ENCODE peak calls at places on chromosomes 2 and 18, in nine cellular contexts. M is OCI-M1, N is left ventricle myocardium superior, L is retina, W is small intestine, J is ovary, D is ureter, V is GM04504, O is A673. Q is an unnamed sample.

GRCh38 chr2:9221223-9221622 is 14.6 kb downstream of the ASAP2 start:
- DNase-seq in O (no peak), L (no peak), M (no peak), V (no peak), D (peak), N (peak), W (no peak), J (no peak), Q (no peak)

GRCh38 chr2:58042486-58042970 is 4.1 kb upstream of the VRK2 start:
- DNase-seq in D (no peak), W (peak), M (peak), L (no peak), V (peak), N (no peak), O (peak), J (no peak), Q (no peak)

GRCh38 chr2:203873921-203874631 is 6.5 kb downstream of the CTLA4 start:
- DNase-seq in D (no peak), L (no peak), M (no peak), V (no peak), J (no peak), W (no peak), N (no peak), O (no peak), Q (no peak)

GRCh38 chr2:70978388-70979357 is at the start of gene ANKRD53:
- DNase-seq in W (peak), L (peak), O (no peak), N (peak), M (no peak), D (no peak), J (peak), V (no peak), Q (peak)

GRCh38 chr2:218217366-218218309 is 649 bp downstream of the ARPC2 start:
- DNase-seq in J (peak), M (peak), O (peak), L (peak), W (peak), D (peak), V (no peak), N (peak), Q (peak)

GRCh38 chr2:95275601-95276243 is 1.5 kb downstream of the PROM2 start:
- DNase-seq in M (no peak), O (no peak), D (peak), W (peak), L (no peak), N (no peak), J (no peak), V (no peak), Q (peak)

GRCh38 chr18:398866-399637 is 101.4 kb downstream of the COLEC12 start:
- DNase-seq in V (no peak), M (no peak), D (no peak), W (no peak), O (no peak), J (no peak), N (no peak), L (peak), Q (no peak)

GRCh38 chr2:12006841-12007240 is 260.4 kb downstream of the LPIN1 start:
- DNase-seq in J (no peak), N (no peak), W (no peak), M (peak), D (no peak), O (peak), L (peak), V (no peak), Q (peak)

GRCh38 chr2:9306910-9307309 is 100.3 kb downstream of the ASAP2 start:
- DNase-seq in J (no peak), M (no peak), W (no peak), N (no peak), V (no peak), D (peak), O (no peak), L (peak), Q (no peak)

GRCh38 chr2:118774458-118775133 is 72.9 kb downstream of the EN1 start:
- DNase-seq in M (peak), W (peak), L (peak), J (peak), D (no peak), V (no peak), N (peak), O (peak), Q (peak)

GRCh38 chr2:196077821-196078220 is 9.2 kb upstream of the DNAH7 start:
- DNase-seq in L (no peak), O (no peak), N (no peak), M (no peak), J (no peak), V (no peak), D (no peak), W (no peak), Q (no peak)

GRCh38 chr18:57925706-57926105 is 118.3 kb upstream of the NEDD4L start:
- DNase-seq in J (no peak), W (no peak), L (no peak), N (no peak), D (no peak), O (peak), V (no peak), M (no peak), Q (no peak)

GRCh38 chr2:217222511-217222910 is 362.6 kb upstream of the TNP1 start:
- DNase-seq in M (peak), O (no peak), W (no peak), N (no peak), V (no peak), L (no peak), D (no peak), J (no peak), Q (no peak)

GRCh38 chr2:175605989-175606841 is 395.9 kb downstream of the LNPK start:
- DNase-seq in D (no peak), O (peak), W (peak), V (peak), J (no peak), M (no peak), L (no peak), N (no peak), Q (no peak)

GRCh38 chr2:203021986-203022385 is 7.3 kb downstream of the NBEAL1 start:
- DNase-seq in W (peak), J (no peak), V (no peak), O (no peak), L (no peak), D (no peak), M (peak), N (no peak), Q (no peak)

GRCh38 chr2:40103590-40103989 is 324.5 kb upstream of the THUMPD2 start:
- DNase-seq in N (no peak), J (no peak), M (no peak), D (no peak), O (no peak), L (no peak), W (no peak), V (no peak), Q (no peak)

GRCh38 chr18:58299135-58299473 is 255.1 kb downstream of the NEDD4L start:
- DNase-seq in J (no peak), O (no peak), V (no peak), L (no peak), M (no peak), D (no peak), N (no peak), W (no peak), Q (no peak)

GRCh38 chr2:233980955-233981555 is 63.9 kb downstream of the TRPM8 start:
- DNase-seq in D (no peak), W (no peak), O (no peak), V (no peak), N (no peak), J (no peak), L (no peak), M (no peak), Q (no peak)

GRCh38 chr2:200356306-200356705 is 49.8 kb downstream of the SPATS2L start:
- DNase-seq in L (no peak), J (no peak), W (no peak), O (no peak), M (no peak), N (no peak), D (no peak), V (no peak), Q (no peak)

GRCh38 chr2:169107645-169108044 is 38.3 kb downstream of the DHRS9 start:
- DNase-seq in J (no peak), O (no peak), V (no peak), D (no peak), M (peak), W (peak), N (no peak), L (no peak), Q (no peak)

GRCh38 chr2:104337869-104338268 is 516.0 kb upstream of the POU3F3 start:
- DNase-seq in M (no peak), D (no peak), O (no peak), L (no peak), V (no peak), J (no peak), W (peak), N (no peak), Q (no peak)